ENCODE peak calls at places on chromosomes 11 and 22, in six cellular contexts. H, J, Z, B, E and C are unnamed samples.

GRCh38 chr11:105137286-105137685 is 2.3 kb downstream of the CARD18 start:
- DNase-seq in H (no peak), J (no peak), Z (no peak), B (no peak), E (no peak), C (no peak)

GRCh38 chr11:105054723-105055492 is 9.8 kb upstream of the CARD16 start:
- DNase-seq in H (no peak), J (no peak), Z (no peak), B (no peak), E (no peak), C (no peak)

GRCh38 chr22:35956850-35957249 is 71.8 kb downstream of the RBFOX2 start:
- DNase-seq in H (no peak), J (no peak), Z (no peak), B (no peak), E (no peak), C (no peak)

GRCh38 chr22:32714458-32715250 is 86.9 kb upstream of the TIMP3 start:
- DNase-seq in H (no peak), J (no peak), Z (no peak), B (no peak), E (no peak), C (no peak)

GRCh38 chr22:29951675-29952413 is 68.9 kb downstream of the MTMR3 start:
- DNase-seq in H (no peak), J (no peak), Z (no peak), B (no peak), E (no peak), C (no peak)

GRCh38 chr11:30284836-30285235 is 38.1 kb upstream of the ARL14EP start:
- DNase-seq in H (no peak), J (no peak), Z (no peak), B (no peak), E (no peak), C (no peak)

GRCh38 chr11:134866215-134866614 is 454.2 kb upstream of the B3GAT1 start:
- DNase-seq in H (no peak), J (no peak), Z (no peak), B (no peak), E (no peak), C (no peak)

GRCh38 chr22:27226666-27227065 is 569.3 kb downstream of the MIAT start:
- DNase-seq in H (no peak), J (no peak), Z (no peak), B (no peak), E (no peak), C (no peak)

GRCh38 chr11:44539971-44540370 is 25.5 kb upstream of the CD82 start:
- DNase-seq in H (no peak), J (no peak), Z (no peak), B (no peak), E (no peak), C (no peak)

GRCh38 chr11:65150513-65151271 is 16.4 kb upstream of the SYVN1 start:
- DNase-seq in H (peak), J (peak), Z (peak), B (no peak), E (peak), C (no peak)

GRCh38 chr11:106888386-106888785 is 129.9 kb downstream of the GUCY1A2 start:
- DNase-seq in H (no peak), J (no peak), Z (no peak), B (no peak), E (no peak), C (no peak)

GRCh38 chr22:30680998-30681770 is 13.5 kb upstream of the OSBP2 start:
- DNase-seq in H (peak), J (peak), Z (no peak), B (no peak), E (no peak), C (peak)

GRCh38 chr11:58912124-58912523 is 27.2 kb upstream of the GLYATL1 start:
- DNase-seq in H (no peak), J (no peak), Z (no peak), B (no peak), E (no peak), C (no peak)

GRCh38 chr11:126430581-126431320 is 75.3 kb downstream of the ST3GAL4 start:
- DNase-seq in H (no peak), J (no peak), Z (no peak), B (no peak), E (no peak), C (no peak)

GRCh38 chr11:3127706-3128355 is 37.3 kb downstream of the OSBPL5 start:
- DNase-seq in H (peak), J (peak), Z (peak), B (no peak), E (no peak), C (no peak)

GRCh38 chr11:77056814-77057402 is 9.9 kb upstream of the CAPN5 start:
- DNase-seq in H (no peak), J (no peak), Z (no peak), B (no peak), E (no peak), C (no peak)

GRCh38 chr11:128956401-128957203 is 13.9 kb upstream of the TP53AIP1 start:
- DNase-seq in H (no peak), J (no peak), Z (no peak), B (peak), E (no peak), C (peak)

GRCh38 chr11:121717296-121717695 is 264.5 kb upstream of the SORL1-AS1 start:
- DNase-seq in H (no peak), J (no peak), Z (no peak), B (no peak), E (no peak), C (no peak)

GRCh38 chr11:2530131-2530854 is 85.5 kb downstream of the KCNQ1 start:
- DNase-seq in H (peak), J (no peak), Z (peak), B (no peak), E (no peak), C (no peak)

GRCh38 chr11:133732109-133732508 is 113.2 kb downstream of the SPATA19 start:
- DNase-seq in H (no peak), J (no peak), Z (no peak), B (no peak), E (no peak), C (no peak)

GRCh38 chr11:65549088-65549487 is 9.1 kb downstream of the LTBP3 start:
- DNase-seq in H (no peak), J (no peak), Z (no peak), B (no peak), E (no peak), C (no peak)

GRCh38 chr11:100719809-100720221 is 32.7 kb downstream of the ARHGAP42 start:
- DNase-seq in H (no peak), J (peak), Z (peak), B (peak), E (peak), C (no peak)

GRCh38 chr22:28594784-28595324 is 84.8 kb downstream of the TTC28 start:
- DNase-seq in H (no peak), J (no peak), Z (no peak), B (peak), E (no peak), C (no peak)

GRCh38 chr11:12827929-12828812 is 153.9 kb downstream of the TEAD1 start:
- DNase-seq in H (no peak), J (no peak), Z (no peak), B (peak), E (peak), C (no peak)

GRCh38 chr11:12167098-12167999 is 57.0 kb downstream of the MICAL2 start:
- DNase-seq in H (peak), J (no peak), Z (no peak), B (no peak), E (no peak), C (no peak)

GRCh38 chr11:19714387-19715363 is 2.0 kb downstream of the NAV2 start:
- DNase-seq in H (peak), J (peak), Z (peak), B (peak), E (no peak), C (no peak)
- H3K4me3 ChIP-seq in H (peak), J (peak), Z (peak), B (peak), E (peak), C (no peak)

DNA sequence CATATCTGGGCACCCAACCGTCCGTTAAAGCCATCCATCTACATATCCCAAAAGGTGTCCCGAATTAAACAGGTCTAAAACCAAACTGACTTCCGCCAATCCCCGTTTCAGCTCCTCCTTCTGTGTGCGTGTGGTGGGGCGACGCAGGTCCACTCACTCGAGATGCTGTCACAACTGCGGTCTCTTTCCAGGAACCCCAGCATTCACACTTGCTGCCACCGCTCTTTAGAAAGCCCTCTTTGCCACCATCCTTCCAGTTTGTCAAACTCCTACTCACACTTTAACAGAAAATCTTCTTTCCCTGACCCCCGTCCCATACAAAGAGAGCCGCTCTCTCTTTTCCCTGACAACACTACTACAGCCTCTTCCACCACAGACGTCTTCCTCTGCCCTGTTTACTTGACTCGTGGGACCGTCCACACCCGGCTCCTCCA is 467 bp downstream of the ESS2 start:
- DNase-seq in H (no peak), J (no peak), Z (no peak), B (no peak), E (no peak), C (no peak)
- H3K27ac ChIP-seq in H (peak), J (peak), Z (peak), B (no peak), E (peak), C (peak)

GRCh38 chr22:24006914-24007214 is 1.6 kb upstream of the GSTT4 start:
- DNase-seq in H (no peak), J (no peak), Z (no peak), B (no peak), E (no peak), C (no peak)

GRCh38 chr22:24009227-24010017 is 1.7 kb upstream of the CABIN1 start:
- DNase-seq in H (no peak), J (no peak), Z (no peak), B (no peak), E (no peak), C (no peak)

GRCh38 chr22:24007253-24008021 is 2.2 kb upstream of the GSTT4 start:
- DNase-seq in H (no peak), J (no peak), Z (no peak), B (no peak), E (no peak), C (no peak)

GRCh38 chr22:24008381-24009226 is 2.5 kb upstream of the CABIN1 start:
- DNase-seq in H (no peak), J (no peak), Z (no peak), B (no peak), E (no peak), C (no peak)

DNA sequence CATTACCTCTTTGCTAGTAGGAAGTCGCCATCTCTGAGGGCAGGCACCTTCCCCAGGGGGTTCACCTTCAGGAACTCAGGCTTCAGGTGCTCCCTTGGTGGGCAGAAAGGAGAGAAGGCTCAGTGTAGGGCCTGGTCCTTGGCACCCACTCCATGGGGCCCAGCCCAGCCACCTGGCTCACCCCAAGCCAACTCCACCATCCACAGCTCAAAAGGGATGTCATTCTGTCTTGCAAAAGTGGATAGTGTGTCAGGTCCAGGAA is 2.7 kb upstream of the GSTT4 start:
- DNase-seq in H (no peak), J (no peak), Z (no peak), B (no peak), E (no peak), C (no peak)
- H3K4me3 ChIP-seq in H (no peak), J (no peak), Z (no peak), B (no peak), E (no peak), C (no peak)

GRCh38 chr22:23211622-23212021 is 31.3 kb downstream of the BCR start:
- DNase-seq in H (no peak), J (no peak), Z (no peak), B (no peak), E (no peak), C (no peak)

GRCh38 chr22:23212061-23213030 is 32.0 kb downstream of the BCR start:
- DNase-seq in H (no peak), J (no peak), Z (no peak), B (no peak), E (no peak), C (no peak)

GRCh38 chr22:23213581-23214341 is 33.5 kb downstream of the BCR start:
- DNase-seq in H (no peak), J (no peak), Z (no peak), B (no peak), E (no peak), C (no peak)

GRCh38 chr22:23214398-23214797 is 34.1 kb downstream of the BCR start:
- DNase-seq in H (no peak), J (no peak), Z (no peak), B (no peak), E (no peak), C (no peak)

DNA sequence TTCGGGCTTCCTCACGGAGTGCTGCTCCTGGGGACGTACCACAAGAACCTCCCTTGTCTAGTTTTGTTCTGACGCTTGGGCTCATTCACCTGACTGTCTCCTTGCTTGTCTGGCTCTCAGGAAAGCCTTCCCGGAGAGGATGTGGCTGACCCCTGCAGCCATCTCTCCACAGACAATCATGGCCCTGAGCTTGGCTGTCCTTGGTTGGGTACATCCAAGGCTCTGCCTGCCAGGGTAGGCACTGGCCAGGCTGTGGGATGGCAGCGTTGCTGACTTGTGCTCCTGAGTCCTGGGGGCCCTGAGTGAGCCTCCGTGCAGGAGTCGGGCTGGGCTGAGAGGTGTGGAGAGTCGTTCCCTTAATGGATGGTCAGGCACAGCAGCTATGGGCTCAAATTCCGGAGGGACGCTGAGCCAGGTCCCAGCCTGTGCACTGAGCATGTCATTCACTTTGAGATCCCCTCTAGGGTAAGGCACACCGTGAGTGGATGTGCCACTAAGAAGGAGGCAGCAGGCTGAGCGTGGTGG is 32.8 kb downstream of the BCR start:
- DNase-seq in H (no peak), J (no peak), Z (no peak), B (no peak), E (no peak), C (no peak)
- H3K27ac ChIP-seq in H (no peak), J (no peak), Z (no peak), B (no peak), E (no peak), C (no peak)

DNA sequence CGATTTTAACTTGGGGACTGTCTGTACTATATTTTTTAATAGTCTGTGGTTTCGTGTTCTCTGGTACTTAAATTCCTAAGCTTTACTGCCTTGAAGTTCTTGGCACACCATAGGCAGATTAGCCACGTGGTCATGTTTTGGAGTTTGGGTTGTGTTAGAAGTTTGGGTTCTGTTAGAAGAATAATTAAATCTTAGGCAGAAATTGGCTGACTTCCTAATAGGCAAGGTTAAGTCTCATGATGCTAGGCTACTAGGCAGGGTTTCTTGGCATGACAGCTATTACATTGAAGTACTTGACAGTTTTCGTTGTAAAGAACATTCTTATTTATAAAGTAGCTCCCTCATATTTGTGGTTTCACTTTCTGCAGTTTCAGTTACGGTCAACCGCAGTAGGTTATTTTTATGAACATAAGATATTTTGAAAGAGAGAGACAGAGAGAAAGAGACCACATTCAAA is 30.0 kb upstream of the MMP7 start:
- DNase-seq in H (no peak), J (no peak), Z (no peak), B (no peak), E (no peak), C (no peak)
- H3K4me3 ChIP-seq in H (peak), J (peak), Z (no peak), B (no peak), E (peak), C (no peak)

DNA sequence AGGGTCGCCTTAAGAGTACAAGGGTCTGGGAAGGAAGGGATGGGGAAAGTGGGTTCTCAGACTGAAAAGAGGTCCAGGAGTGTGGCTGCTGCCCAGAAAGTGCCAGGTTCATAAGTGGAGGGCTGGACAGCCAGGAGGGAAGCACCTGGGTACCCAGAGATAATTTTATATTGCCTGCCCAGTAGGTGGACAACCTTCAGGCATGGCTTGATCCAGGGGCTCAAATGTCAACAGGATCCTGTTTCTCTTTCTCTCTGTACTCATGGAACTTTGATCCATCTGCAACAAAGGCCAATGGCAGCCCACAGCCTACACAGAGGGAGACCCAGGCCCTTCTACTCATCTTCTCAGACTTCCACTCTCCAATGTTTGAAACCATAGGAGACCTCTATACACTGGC is 80.5 kb upstream of the GRK3 start:
- DNase-seq in H (no peak), J (no peak), Z (no peak), B (no peak), E (no peak), C (no peak)
- H3K27ac ChIP-seq in H (no peak), J (no peak), Z (peak), B (no peak), E (no peak), C (no peak)

GRCh38 chr11:19672591-19673206 is 39.9 kb upstream of the NAV2 start:
- DNase-seq in H (no peak), J (no peak), Z (no peak), B (no peak), E (no peak), C (peak)

GRCh38 chr11:19670030-19670761 is 42.4 kb upstream of the NAV2 start:
- DNase-seq in H (no peak), J (no peak), Z (no peak), B (peak), E (no peak), C (no peak)

GRCh38 chr11:19673924-19674390 is 38.7 kb upstream of the NAV2 start:
- DNase-seq in H (peak), J (peak), Z (no peak), B (peak), E (no peak), C (peak)

GRCh38 chr11:19666951-19667350 is 45.7 kb upstream of the NAV2 start:
- DNase-seq in H (no peak), J (no peak), Z (no peak), B (no peak), E (no peak), C (no peak)

GRCh38 chr11:19669511-19669910 is 43.1 kb upstream of the NAV2 start:
- DNase-seq in H (no peak), J (no peak), Z (no peak), B (no peak), E (no peak), C (no peak)
- H3K4me3 ChIP-seq in H (no peak), J (no peak), Z (no peak), B (no peak), E (no peak), C (no peak)

GRCh38 chr11:68399916-68400315 is 60.6 kb upstream of the PPP6R3 start:
- DNase-seq in H (no peak), J (no peak), Z (no peak), B (no peak), E (no peak), C (no peak)
- H3K27ac ChIP-seq in H (peak), J (peak), Z (peak), B (no peak), E (peak), C (no peak)

DNA sequence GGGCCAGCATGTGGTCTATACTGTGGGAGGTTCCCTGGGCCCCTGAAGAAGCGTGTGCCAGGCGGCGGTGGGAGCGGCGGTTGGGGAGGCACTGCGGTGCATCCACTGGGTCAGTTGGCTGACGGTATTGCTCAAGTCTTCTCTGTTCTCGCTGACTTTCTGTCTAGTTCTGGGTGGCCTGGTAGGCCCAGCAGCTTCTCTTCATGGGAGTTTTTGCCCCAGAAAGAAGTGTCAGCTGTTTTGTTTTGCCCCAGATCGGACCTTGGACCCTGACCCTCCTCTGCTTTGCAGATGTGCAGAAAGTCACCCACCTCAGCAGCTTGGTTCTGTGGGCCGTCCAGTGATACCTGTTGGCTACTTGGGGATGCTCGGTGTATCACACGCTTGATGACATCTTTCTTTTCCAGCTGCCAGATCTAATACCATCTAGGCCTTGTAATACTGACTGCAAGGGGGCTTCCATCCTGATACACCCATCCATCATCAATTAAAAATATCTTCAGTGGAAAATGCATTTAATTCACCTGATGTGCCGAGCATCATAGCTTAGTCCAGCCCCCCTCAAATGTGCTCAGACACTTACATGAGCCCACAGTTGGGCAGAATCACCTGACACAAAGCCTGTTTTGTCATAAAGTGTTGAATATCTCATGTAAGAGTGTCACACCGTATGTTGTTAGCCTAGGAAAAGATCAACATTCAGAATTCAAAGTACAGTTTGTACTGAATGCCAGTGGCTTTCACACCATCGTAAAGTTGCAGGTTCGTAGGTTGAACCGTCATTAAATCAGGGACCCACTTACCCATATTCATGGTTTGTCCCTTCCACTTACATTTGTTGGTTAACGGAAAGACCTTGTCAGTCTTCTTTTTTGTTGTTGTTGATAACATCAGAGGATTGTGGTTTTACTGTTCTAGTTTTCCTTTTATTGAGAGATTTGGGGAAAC is 13.9 kb downstream of the ZBED4 start:
- DNase-seq in H (peak), J (no peak), Z (no peak), B (no peak), E (no peak), C (no peak)
- H3K4me3 ChIP-seq in H (no peak), J (no peak), Z (no peak), B (no peak), E (no peak), C (no peak)

GRCh38 chr11:4482445-4482844 is at the start of gene OR52K1:
- DNase-seq in H (no peak), J (no peak), Z (no peak), B (peak), E (no peak), C (no peak)
- H3K27ac ChIP-seq in H (no peak), J (no peak), Z (no peak), B (no peak), E (no peak), C (no peak)